ENCODE peak calls at places on chromosomes 3 and 15, in five cellular contexts. A is adrenal gland, G is brain microvascular endothelial cell, N is GM12865, V is fibroblast of lung. K is an unnamed sample.

GRCh38 chr15:50053457-50053856 is 65.6 kb downstream of the ATP8B4 start:
- DNase-seq in A (no peak), G (no peak), N (no peak), V (no peak), K (no peak)

GRCh38 chr3:109553573-109554371 is 216.4 kb upstream of the DPPA4 start:
- DNase-seq in A (no peak), G (peak; percentile 19), N (no peak), V (no peak), K (no peak)

GRCh38 chr3:149620291-149621020 is 37.4 kb downstream of the WWTR1 start:
- DNase-seq in A (no peak), G (peak; percentile 88), N (peak; percentile 46), V (peak; percentile 58), K (no peak)

GRCh38 chr3:149291178-149291577 is 42.3 kb downstream of the TM4SF18 start:
- DNase-seq in A (no peak), G (no peak), N (peak; percentile 42), V (no peak), K (no peak)

GRCh38 chr15:85491663-85492062 is 111.3 kb downstream of the AKAP13 start:
- DNase-seq in A (no peak), G (no peak), N (no peak), V (no peak), K (no peak)

GRCh38 chr15:55334997-55335396 is 16.0 kb downstream of the PIGB start:
- DNase-seq in A (no peak), G (no peak), N (no peak), V (peak; percentile 56), K (no peak)

GRCh38 chr15:61173899-61174689 is 55.0 kb downstream of the RORA start:
- DNase-seq in A (no peak), G (no peak), N (no peak), V (no peak), K (no peak)

GRCh38 chr3:112685435-112685834 is 44.5 kb upstream of the CCDC80 start:
- DNase-seq in A (no peak), G (peak; percentile 71), N (no peak), V (peak; percentile 88), K (no peak)

GRCh38 chr3:56790016-56790950 is 11.5 kb downstream of the ARHGEF3 start:
- DNase-seq in A (peak; percentile 61), G (no peak), N (no peak), V (no peak), K (no peak)

GRCh38 chr3:194773216-194773615 is 87.5 kb downstream of the FAM43A start:
- DNase-seq in A (peak; percentile 42), G (peak; percentile 10), N (no peak), V (peak; percentile 33), K (no peak)

GRCh38 chr3:130276203-130276803 is 69.2 kb upstream of the COL6A5 start:
- DNase-seq in A (peak; percentile 22), G (peak; percentile 59), N (peak; percentile 51), V (peak; percentile 74), K (peak; percentile 5)

GRCh38 chr3:73210759-73211158 is 149.3 kb downstream of the EBLN2 start:
- DNase-seq in A (no peak), G (no peak), N (no peak), V (no peak), K (no peak)

GRCh38 chr3:51799879-51800757 is 21.1 kb upstream of the IQCF6 start:
- DNase-seq in A (no peak), G (peak; percentile 74), N (peak; percentile 56), V (peak; percentile 84), K (peak; percentile 45)

GRCh38 chr15:89127054-89127702 is 38.9 kb downstream of the ABHD2 start:
- DNase-seq in A (no peak), G (no peak), N (peak; percentile 8), V (no peak), K (no peak)

GRCh38 chr3:33636125-33636855 is 81.8 kb downstream of the CLASP2 start:
- DNase-seq in A (no peak), G (peak; percentile 64), N (peak; percentile 66), V (peak; percentile 89), K (no peak)

GRCh38 chr3:37890522-37890921 is 28.8 kb downstream of the CTDSPL start:
- DNase-seq in A (no peak), G (no peak), N (no peak), V (no peak), K (no peak)

GRCh38 chr15:38531509-38531908 is 33.1 kb downstream of the RASGRP1 start:
- DNase-seq in A (peak; percentile 59), G (peak; percentile 17), N (no peak), V (peak; percentile 10), K (no peak)

GRCh38 chr3:107939621-107940236 is 151.1 kb downstream of the CD47 start:
- DNase-seq in A (no peak), G (no peak), N (no peak), V (no peak), K (no peak)

GRCh38 chr3:155805204-155805801 is 775 bp downstream of the C3orf33 start:
- DNase-seq in A (peak; percentile 51), G (peak; percentile 32), N (no peak), V (no peak), K (peak; percentile 6)

GRCh38 chr15:75127186-75127585 is 74.5 kb upstream of the C15orf39 start:
- DNase-seq in A (no peak), G (no peak), N (no peak), V (no peak), K (no peak)

GRCh38 chr3:31680072-31680870 is 147.5 kb downstream of the STT3B start:
- DNase-seq in A (no peak), G (no peak), N (no peak), V (no peak), K (no peak)

GRCh38 chr3:14370719-14371572 is 31.5 kb upstream of the SLC6A6 start:
- DNase-seq in A (no peak), G (no peak), N (no peak), V (no peak), K (no peak)

GRCh38 chr15:80317389-80318169 is 65.6 kb upstream of the CTXND1 start:
- DNase-seq in A (peak; percentile 32), G (peak; percentile 69), N (peak; percentile 57), V (peak; percentile 96), K (no peak)

GRCh38 chr3:20225769-20226168 is 39.8 kb upstream of the SGO1 start:
- DNase-seq in A (no peak), G (peak; percentile 28), N (peak; percentile 17), V (peak; percentile 71), K (no peak)

GRCh38 chr3:125110876-125111480 is 55.2 kb upstream of the HEG1 start:
- DNase-seq in A (no peak), G (no peak), N (no peak), V (no peak), K (no peak)

GRCh38 chr3:107285197-107285596 is 92.0 kb upstream of the CCDC54 start:
- DNase-seq in A (no peak), G (peak; percentile 72), N (no peak), V (peak; percentile 25), K (no peak)

GRCh38 chr15:43514241-43515057 is 3.0 kb upstream of the MAP1A start:
- DNase-seq in A (no peak), G (no peak), N (peak; percentile 27), V (peak; percentile 33), K (peak; percentile 18)

GRCh38 chr15:40914486-40914885 is 14.7 kb upstream of the DLL4 start:
- DNase-seq in A (no peak), G (no peak), N (peak; percentile 49), V (no peak), K (no peak)

GRCh38 chr3:88003115-88003755 is 55.6 kb downstream of the CGGBP1 start:
- DNase-seq in A (no peak), G (peak; percentile 44), N (peak; percentile 58), V (peak; percentile 73), K (peak; percentile 32)

GRCh38 chr15:66041276-66041675 is 172.0 kb downstream of the RAB11A start:
- DNase-seq in A (no peak), G (no peak), N (no peak), V (no peak), K (no peak)

GRCh38 chr3:53166781-53167291 is 5.8 kb downstream of the PRKCD start:
- DNase-seq in A (peak; percentile 77), G (peak; percentile 25), N (peak; percentile 62), V (peak; percentile 62), K (no peak)

GRCh38 chr15:32884136-32884535 is 166.3 kb downstream of the GREM1 start:
- DNase-seq in A (no peak), G (no peak), N (no peak), V (peak; percentile 56), K (no peak)

GRCh38 chr3:195249057-195249770 is 21.7 kb downstream of the XXYLT1 start:
- DNase-seq in A (no peak), G (no peak), N (no peak), V (no peak), K (no peak)

DNA sequence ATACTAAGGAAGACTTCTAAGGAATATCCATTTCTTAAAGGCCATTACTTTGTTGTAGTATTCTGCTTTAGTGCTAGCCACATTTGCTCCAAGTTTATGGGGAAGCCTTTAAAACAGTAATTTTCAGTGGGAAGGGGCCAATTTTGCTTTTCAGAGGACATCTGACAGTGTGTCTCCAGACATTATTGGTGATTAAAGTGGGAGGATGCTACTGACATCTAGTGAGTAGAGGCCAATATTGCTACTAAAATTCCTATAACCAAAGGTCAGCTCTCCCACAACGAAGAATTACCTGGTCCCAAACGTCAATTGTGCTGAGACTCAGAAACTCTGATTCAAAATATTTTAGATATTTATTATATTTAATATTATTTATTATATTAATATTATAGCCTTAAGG is 24.8 kb downstream of the SLC28A2 start:
- DNase-seq in A (no peak), G (no peak), N (peak; percentile 22), V (peak; percentile 45), K (no peak)
- TF ChIP-seq CTCF in A (peak; percentile 50), G (peak; percentile 47), N (peak; percentile 33), V (peak; percentile 46), K (peak; percentile 52)

GRCh38 chr3:40258555-40258954 is 51.0 kb upstream of the EIF1B start:
- DNase-seq in A (no peak), G (peak; percentile 6), N (no peak), V (no peak), K (no peak)
- TF ChIP-seq CTCF in A (no peak), G (no peak), N (no peak), V (no peak), K (no peak)

DNA sequence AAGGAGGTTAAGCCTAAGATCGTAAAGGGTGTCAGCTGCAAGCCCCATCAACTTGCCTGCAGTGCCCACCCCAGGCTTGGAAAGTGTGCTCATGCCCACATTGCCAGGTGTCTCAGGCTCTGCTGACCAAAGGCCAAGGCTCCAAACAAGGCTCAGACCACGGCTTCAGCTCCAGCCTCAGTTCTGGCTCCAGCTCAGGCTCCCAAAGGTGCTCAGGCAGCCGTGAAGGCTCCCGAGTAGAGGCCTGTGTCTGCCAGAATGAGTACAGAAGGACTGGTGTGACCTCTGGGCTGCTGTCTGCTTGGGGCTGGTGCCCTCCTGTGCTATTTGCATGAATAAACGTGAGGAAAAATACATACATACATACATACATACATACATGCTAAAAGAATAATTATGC is 27.9 kb upstream of the UACA start:
- DNase-seq in A (no peak), G (no peak), N (no peak), V (no peak), K (no peak)
- TF ChIP-seq CTCF in A (no peak), G (no peak), N (no peak), V (no peak), K (no peak)

DNA sequence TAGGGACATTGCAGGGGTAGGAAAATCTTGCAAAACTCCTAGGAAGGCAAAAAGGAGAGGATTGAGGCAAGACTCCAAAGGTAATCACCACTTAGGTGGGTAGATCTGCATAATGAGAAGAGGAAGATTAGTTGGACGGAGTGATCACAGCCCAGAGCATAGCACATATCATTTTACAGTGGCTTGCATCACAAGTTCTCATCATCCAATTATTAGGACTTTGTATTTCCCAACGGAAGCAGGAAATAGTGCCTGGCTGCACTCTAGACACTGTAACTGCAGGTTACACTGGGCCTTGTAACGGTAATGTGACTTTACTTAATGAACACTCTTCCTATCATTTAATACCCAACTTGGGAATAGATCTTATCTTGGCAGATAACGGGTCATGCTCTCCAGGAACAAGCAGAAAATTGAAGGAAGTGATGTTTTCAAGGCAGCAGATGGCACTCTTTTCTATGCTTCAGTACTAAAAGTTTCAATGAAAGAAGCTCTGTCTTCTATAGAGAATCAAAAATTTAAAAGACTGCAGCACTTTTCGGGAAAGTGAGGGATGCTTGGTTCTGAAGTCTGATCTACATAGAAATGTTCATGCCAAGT is 101.9 kb upstream of the KCNMB2 start:
- DNase-seq in A (no peak), G (no peak), N (peak; percentile 34), V (peak; percentile 33), K (no peak)
- TF ChIP-seq CTCF in A (no peak), G (peak; percentile 35), N (peak; percentile 30), V (peak; percentile 29), K (peak; percentile 48)